ENCODE peak calls at places on chromosomes 3 and 15, in nine cellular contexts. J is Panc1; E is cardiac muscle cell; M is CD8-positive, alpha-beta T cell; Q is HAP-1; D is adrenal gland; L is transverse colon; K is psoas muscle; C is aorta. B is an unnamed sample.
A peak's percentile ranks its signal among the peaks of the same experiment; 100 is the strongest.

GRCh38 chr3:4001976-4002375 is 202.7 kb downstream of the LRRN1 start:
- DNase-seq in C (no peak), M (no peak), K (no peak), D (no peak), E (no peak), Q (no peak), J (no peak), L (no peak), B (no peak)

GRCh38 chr3:112605285-112605684 is 35.7 kb downstream of the CCDC80 start:
- DNase-seq in M (no peak), C (no peak), E (peak; percentile 94), J (no peak), D (no peak), K (no peak), Q (no peak), L (no peak), B (no peak)

GRCh38 chr3:161409069-161409468 is 37.8 kb upstream of the SPTSSB start:
- DNase-seq in E (peak; percentile 64), D (no peak), J (no peak), C (no peak), Q (peak; percentile 62), M (no peak), K (no peak), L (no peak), B (no peak)

GRCh38 chr15:55796321-55796965 is 53.5 kb upstream of the PRTG start:
- DNase-seq in C (no peak), Q (no peak), D (no peak), K (no peak), J (no peak), E (peak; percentile 31), L (no peak), M (no peak), B (no peak)

GRCh38 chr15:71352765-71353164 is 237.5 kb downstream of the THSD4 start:
- DNase-seq in J (no peak), M (no peak), Q (no peak), C (no peak), K (no peak), D (no peak), E (no peak), L (no peak), B (no peak)

GRCh38 chr15:58432421-58432820 is 630 bp downstream of the LIPC start:
- DNase-seq in J (no peak), L (no peak), Q (no peak), K (no peak), M (no peak), D (no peak), C (no peak), E (peak; percentile 75), B (no peak)

GRCh38 chr3:32374788-32375595 is 16.7 kb upstream of the CMTM7 start:
- DNase-seq in Q (peak; percentile 82), J (peak; percentile 42), D (peak; percentile 70), M (peak; percentile 74), C (no peak), E (peak; percentile 84), K (no peak), L (peak; percentile 63), B (peak; percentile 78)

GRCh38 chr15:63395730-63396545 is 14.3 kb upstream of the CA12 start:
- DNase-seq in D (no peak), E (no peak), K (no peak), Q (no peak), M (no peak), L (no peak), C (no peak), J (no peak), B (no peak)

GRCh38 chr3:170493712-170494182 is 75.1 kb downstream of the CLDN11 start:
- DNase-seq in K (no peak), Q (no peak), M (no peak), L (no peak), E (peak; percentile 58), J (no peak), C (no peak), D (no peak), B (no peak)

GRCh38 chr3:38119802-38120689 is 16.9 kb downstream of the ACAA1 start:
- DNase-seq in L (no peak), Q (no peak), J (no peak), K (no peak), M (no peak), C (no peak), E (no peak), D (no peak), B (no peak)

GRCh38 chr3:180265551-180265950 is 228.8 kb upstream of the PEX5L start:
- DNase-seq in E (no peak), M (no peak), L (no peak), Q (no peak), C (no peak), J (no peak), K (no peak), D (no peak), B (no peak)

GRCh38 chr3:190491533-190492054 is 22.3 kb upstream of the IL1RAP start:
- DNase-seq in C (no peak), M (no peak), Q (no peak), L (no peak), K (peak; percentile 54), J (no peak), D (no peak), E (no peak), B (no peak)

GRCh38 chr3:167057586-167057985 is 322.5 kb downstream of the ZBBX start:
- DNase-seq in J (no peak), M (no peak), Q (no peak), C (no peak), L (no peak), K (no peak), E (no peak), D (no peak), B (no peak)

GRCh38 chr3:179964867-179965266 is 71.9 kb downstream of the PEX5L start:
- DNase-seq in J (no peak), D (no peak), M (no peak), E (no peak), L (no peak), K (no peak), Q (no peak), C (no peak), B (no peak)

GRCh38 chr3:150365132-150365604 is 42.9 kb upstream of the TSC22D2 start:
- DNase-seq in E (peak; percentile 55), L (no peak), D (no peak), Q (no peak), K (no peak), C (no peak), J (no peak), M (no peak), B (no peak)

DNA sequence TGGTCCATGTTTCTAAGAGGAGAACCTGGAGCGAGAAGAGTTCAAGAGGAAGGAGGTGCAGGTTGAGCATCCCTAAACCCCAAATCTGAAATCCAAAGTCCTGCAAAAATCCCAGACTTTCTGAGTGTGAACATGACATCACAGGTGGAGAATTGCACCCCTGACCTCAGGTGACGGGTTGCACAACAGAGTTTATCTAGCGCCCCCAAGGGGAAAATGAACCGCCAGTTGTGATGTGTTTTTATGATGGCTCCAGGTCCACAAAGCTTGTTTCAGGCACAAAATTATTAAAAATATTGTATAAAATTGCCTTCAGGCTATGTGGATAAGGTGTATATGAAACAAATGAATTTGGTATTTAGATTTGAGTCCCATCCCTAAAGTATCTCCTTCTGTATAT is 420.0 kb downstream of the GABRB3 start:
- DNase-seq in C (no peak), J (no peak), Q (no peak), L (no peak), D (no peak), M (no peak), E (no peak), K (no peak), B (no peak)
- H3K36me3 ChIP-seq in C (no peaks in the 10 kb centered on the region), J (no peaks in the 10 kb centered on the region), Q (no peaks in the 10 kb centered on the region), L (no peaks in the 10 kb centered on the region), D (no peaks in the 10 kb centered on the region), M (no peaks in the 10 kb centered on the region), E (no peaks in the 10 kb centered on the region), K (no peaks in the 10 kb centered on the region), B (no peaks in the 10 kb centered on the region)

GRCh38 chr15:73872370-73872769 is 994 bp upstream of the TBC1D21 start:
- DNase-seq in J (no peak), Q (peak; percentile 3), D (no peak), E (peak; percentile 21), K (no peak), C (no peak), L (no peak), M (no peak), B (no peak)
- H3K27me3 ChIP-seq in J (peaks cover 42% of the 10 kb centered on the region), Q (peaks cover 52% of the 10 kb centered on the region), D (peaks cover 8% of the 10 kb centered on the region), E (peaks cover 22% of the 10 kb centered on the region), K (peaks cover 26% of the 10 kb centered on the region), C (no peaks in the 10 kb centered on the region), L (peaks cover 39% of the 10 kb centered on the region), M (no peaks in the 10 kb centered on the region), B (no peaks in the 10 kb centered on the region)

GRCh38 chr3:177418787-177419186 is 221.5 kb upstream of the TBL1XR1 start:
- DNase-seq in C (no peak), Q (no peak), K (no peak), L (no peak), J (no peak), M (no peak), E (no peak), D (no peak), B (no peak)

GRCh38 chr3:177419904-177420601 is 222.8 kb upstream of the TBL1XR1 start:
- DNase-seq in E (no peak), D (no peak), J (no peak), Q (no peak), K (no peak), L (no peak), M (no peak), C (no peak), B (no peak)

GRCh38 chr3:177424541-177424940 is 227.3 kb upstream of the TBL1XR1 start:
- DNase-seq in M (no peak), E (no peak), L (no peak), C (no peak), J (no peak), Q (no peak), K (no peak), D (no peak), B (no peak)

GRCh38 chr3:177420643-177421042 is 223.4 kb upstream of the TBL1XR1 start:
- DNase-seq in L (no peak), Q (no peak), J (no peak), M (no peak), D (no peak), C (no peak), E (no peak), K (no peak), B (no peak)

GRCh38 chr3:177421176-177421782 is 224.0 kb upstream of the TBL1XR1 start:
- DNase-seq in L (peak; percentile 15), D (no peak), K (no peak), Q (no peak), E (no peak), J (no peak), M (no peak), C (no peak), B (no peak)
- H3K36me3 ChIP-seq in L (no peaks in the 10 kb centered on the region), D (no peaks in the 10 kb centered on the region), K (no peaks in the 10 kb centered on the region), Q (no peaks in the 10 kb centered on the region), E (no peaks in the 10 kb centered on the region), J (no peaks in the 10 kb centered on the region), M (no peaks in the 10 kb centered on the region), C (no peaks in the 10 kb centered on the region), B (no peaks in the 10 kb centered on the region)

GRCh38 chr3:45848392-45848791 is 6.5 kb upstream of the LZTFL1 start:
- DNase-seq in E (no peak), J (no peak), K (no peak), D (no peak), L (no peak), M (no peak), C (no peak), Q (no peak), B (no peak)

DNA sequence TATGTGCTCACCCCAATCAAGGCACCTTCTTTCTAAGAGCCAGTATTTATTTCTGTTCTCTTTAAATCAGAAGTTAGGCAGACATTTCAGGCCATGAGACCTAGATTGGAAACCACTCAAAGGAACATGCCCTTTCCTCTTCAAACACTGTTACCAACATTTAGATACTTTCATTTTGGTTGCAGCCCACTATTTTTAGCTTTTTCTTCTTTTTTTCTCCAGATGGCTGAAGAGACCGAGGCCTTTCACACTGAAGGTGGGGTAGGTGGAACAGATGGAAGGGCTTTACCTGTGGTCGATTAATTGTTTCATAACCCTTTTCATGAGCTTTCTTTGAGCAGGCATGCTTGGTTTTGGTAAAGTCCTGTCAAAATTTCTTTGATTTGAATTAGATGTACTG is 10.9 kb upstream of the LZTFL1 start:
- DNase-seq in C (no peak), M (no peak), D (no peak), K (no peak), E (no peak), J (no peak), Q (no peak), L (no peak), B (no peak)
- H3K27me3 ChIP-seq in C (no peaks in the 10 kb centered on the region), M (no peaks in the 10 kb centered on the region), D (peaks cover 7% of the 10 kb centered on the region), K (no peaks in the 10 kb centered on the region), E (no peaks in the 10 kb centered on the region), J (peaks cover 4% of the 10 kb centered on the region), Q (peaks cover 18% of the 10 kb centered on the region), L (peaks cover 10% of the 10 kb centered on the region), B (peaks cover 14% of the 10 kb centered on the region)